ENCODE peak calls at places on chromosomes 6 and 20, in ten cellular contexts. U, R, Z, O, G, V, J, N, Q and X are unnamed samples.

GRCh38 chr6:41073968-41074691 is 1.4 kb downstream of the NFYA start:
- DNase-seq in O (peak), N (peak), R (no peak), G (no peak), Z (no peak), V (no peak), Q (peak), U (peak), J (no peak), X (no peak)

GRCh38 chr20:25213566-25214415 is 18.3 kb downstream of the ENTPD6 start:
- DNase-seq in N (no peak), Z (no peak), Q (no peak), O (no peak), G (no peak), R (no peak), J (no peak), V (no peak), U (no peak), X (no peak)

GRCh38 chr6:29872791-29873190 is 45.2 kb downstream of the HLA-G start:
- DNase-seq in O (no peak), N (no peak), V (no peak), G (no peak), R (no peak), Q (no peak), J (no peak), U (no peak), Z (no peak), X (no peak)

GRCh38 chr6:73017473-73017872 is 207.8 kb downstream of the KHDC1L start:
- DNase-seq in G (no peak), R (no peak), J (no peak), N (no peak), O (no peak), V (no peak), Q (no peak), U (no peak), Z (no peak), X (no peak)

GRCh38 chr20:24160563-24161355 is 172.2 kb upstream of the GGTLC1 start:
- DNase-seq in Z (no peak), U (peak), Q (peak), J (no peak), G (no peak), O (peak), N (peak), V (peak), R (no peak), X (peak)

GRCh38 chr6:63975685-63976084 is 340.1 kb downstream of the PHF3 start:
- DNase-seq in O (no peak), R (no peak), Z (no peak), N (no peak), J (no peak), G (no peak), Q (no peak), U (no peak), V (no peak), X (no peak)

GRCh38 chr6:154942770-154943169 is 52.3 kb upstream of the TIAM2 start:
- DNase-seq in R (no peak), G (no peak), U (no peak), Z (no peak), Q (no peak), N (no peak), O (peak), J (no peak), V (no peak), X (no peak)

GRCh38 chr6:107489636-107490567 is at the start of gene SOBP:
- DNase-seq in G (peak), Q (peak), U (peak), J (peak), Z (peak), V (peak), R (no peak), N (peak), O (peak), X (peak)

GRCh38 chr6:17630511-17631073 is 30.5 kb downstream of the FAM8A1 start:
- DNase-seq in Q (peak), N (peak), U (no peak), J (no peak), V (no peak), G (no peak), R (no peak), O (no peak), Z (peak), X (no peak)

GRCh38 chr6:10759312-10759839 is 11.8 kb downstream of the TMEM14B start:
- DNase-seq in U (peak), N (peak), V (no peak), R (peak), O (no peak), J (no peak), Z (no peak), Q (peak), G (no peak), X (no peak)

GRCh38 chr20:6122873-6123649 is at the start of gene FERMT1:
- DNase-seq in Z (peak), Q (peak), V (peak), R (peak), O (peak), N (peak), J (no peak), G (peak), U (peak), X (peak)

GRCh38 chr6:87887266-87887665 is 160.4 kb upstream of the SPACA1 start:
- DNase-seq in U (no peak), G (no peak), O (no peak), N (no peak), Z (no peak), V (no peak), R (no peak), J (no peak), Q (no peak), X (no peak)

GRCh38 chr6:95127266-95127665 is 450.1 kb upstream of the MANEA start:
- DNase-seq in Z (no peak), R (no peak), J (no peak), G (no peak), N (no peak), U (no peak), O (no peak), V (no peak), Q (no peak), X (no peak)

GRCh38 chr6:32192608-32193039 is at the start of gene GPSM3:
- DNase-seq in Z (peak), G (no peak), N (peak), V (peak), U (no peak), R (no peak), Q (peak), O (peak), J (peak), X (no peak)

GRCh38 chr6:133512410-133513016 is 271.4 kb downstream of the EYA4 start:
- DNase-seq in N (peak), R (peak), U (peak), J (no peak), O (peak), Z (no peak), G (peak), Q (peak), V (peak), X (peak)

GRCh38 chr20:23214903-23215302 is 128.8 kb upstream of the CD93 start:
- DNase-seq in N (peak), G (no peak), R (no peak), V (no peak), Z (no peak), Q (peak), O (no peak), U (no peak), J (no peak), X (no peak)

GRCh38 chr6:16205377-16206144 is 32.8 kb upstream of the GMPR start:
- DNase-seq in Z (no peak), U (no peak), G (no peak), O (peak), R (no peak), V (no peak), Q (peak), J (peak), N (peak), X (peak)

GRCh38 chr6:78502386-78502887 is 364.9 kb upstream of the IRAK1BP1 start:
- DNase-seq in U (peak), O (no peak), J (no peak), R (no peak), Z (no peak), Q (no peak), G (no peak), N (no peak), V (no peak), X (no peak)

GRCh38 chr20:31560900-31561598 is 44.0 kb upstream of the ID1 start:
- DNase-seq in N (peak), U (no peak), V (no peak), O (peak), R (peak), G (no peak), Z (no peak), Q (peak), J (no peak), X (no peak)

GRCh38 chr6:30450548-30450907 is 38.8 kb upstream of the HLA-E start:
- DNase-seq in G (no peak), R (no peak), U (no peak), N (no peak), Z (no peak), Q (no peak), J (no peak), O (no peak), V (no peak), X (no peak)

GRCh38 chr6:95959291-95959690 is 56.5 kb upstream of the FUT9 start:
- DNase-seq in U (no peak), R (no peak), J (no peak), V (no peak), Z (no peak), N (no peak), G (no peak), Q (no peak), O (no peak), X (no peak)

GRCh38 chr6:131629656-131630055 is 1.6 kb upstream of the MED23 start:
- DNase-seq in O (no peak), U (no peak), Z (no peak), J (no peak), V (no peak), R (no peak), G (no peak), N (no peak), Q (no peak), X (no peak)

GRCh38 chr6:161584051-161584450 is 310.2 kb upstream of the AGPAT4 start:
- DNase-seq in V (no peak), R (no peak), J (no peak), N (no peak), O (no peak), Z (no peak), Q (no peak), U (no peak), G (no peak), X (no peak)

GRCh38 chr6:11211235-11211634 is 21.2 kb downstream of the NEDD9 start:
- DNase-seq in Z (no peak), G (no peak), V (no peak), U (no peak), O (no peak), J (no peak), R (no peak), N (no peak), Q (peak), X (no peak)

GRCh38 chr6:149264629-149265028 is 52.9 kb upstream of the TAB2 start:
- DNase-seq in N (no peak), G (no peak), R (no peak), Z (no peak), O (no peak), U (peak), V (no peak), J (no peak), Q (no peak), X (no peak)

GRCh38 chr6:75317503-75318206 is 33.1 kb upstream of the TMEM30A start:
- DNase-seq in J (no peak), Q (peak), R (no peak), N (peak), O (no peak), G (no peak), Z (no peak), U (no peak), V (no peak), X (no peak)

GRCh38 chr6:43856005-43856765 is 86.2 kb downstream of the VEGFA start:
- DNase-seq in J (no peak), G (peak), V (peak), R (peak), Q (peak), Z (peak), O (no peak), U (peak), N (peak), X (peak)

GRCh38 chr20:31704225-31705119 is 18.2 kb downstream of the BCL2L1 start:
- DNase-seq in N (peak), R (peak), G (peak), Q (peak), U (peak), O (no peak), V (no peak), J (no peak), Z (peak), X (no peak)

GRCh38 chr20:49629606-49630005 is 61.7 kb upstream of the PTGIS start:
- DNase-seq in N (no peak), O (no peak), V (no peak), G (no peak), R (no peak), Z (no peak), Q (no peak), J (no peak), U (no peak), X (no peak)

GRCh38 chr6:133973109-133973971 is 20.3 kb downstream of the TBPL1 start:
- DNase-seq in V (no peak), G (no peak), Z (no peak), O (no peak), N (peak), Q (peak), U (peak), J (no peak), R (peak), X (no peak)

GRCh38 chr20:32972181-32973076 is 31.8 kb downstream of the SUN5 start:
- DNase-seq in N (no peak), V (no peak), R (no peak), O (no peak), J (peak), Z (peak), U (no peak), Q (peak), G (no peak), X (no peak)

GRCh38 chr6:44926556-44926955 is 401.6 kb upstream of the RUNX2 start:
- DNase-seq in J (no peak), N (peak), R (no peak), Q (peak), O (no peak), Z (no peak), G (no peak), V (no peak), U (no peak), X (no peak)

GRCh38 chr6:155787168-155787567 is 331.5 kb upstream of the NOX3 start:
- DNase-seq in U (no peak), O (no peak), V (no peak), R (no peak), N (no peak), Q (no peak), Z (no peak), J (no peak), G (no peak), X (no peak)

GRCh38 chr20:44598413-44599290 is 16.3 kb downstream of the PKIG start:
- DNase-seq in J (no peak), G (no peak), N (no peak), U (peak), V (peak), Q (peak), R (no peak), Z (no peak), O (peak), X (no peak)
- TF ChIP-seq CTCF in J (peak), G (no peak), N (no peak), U (peak), V (no peak), Q (peak), R (no peak), Z (peak), O (peak), X (no peak)

GRCh38 chr6:157239671-157240058 is 83.7 kb downstream of the TMEM242 start:
- DNase-seq in V (no peak), R (no peak), J (no peak), N (no peak), G (no peak), U (no peak), O (peak), Q (no peak), Z (no peak), X (no peak)
- TF ChIP-seq CTCF in V (no peak), R (no peak), J (no peak), N (no peak), G (no peak), U (no peak), O (no peak), Q (no peak), Z (no peak), X (no peak)

GRCh38 chr6:143543435-143543834 is 31.9 kb upstream of the FUCA2 start:
- DNase-seq in N (no peak), Z (no peak), J (no peak), R (no peak), V (no peak), G (no peak), U (no peak), O (no peak), Q (no peak), X (no peak)
- TF ChIP-seq CTCF in N (no peak), Z (no peak), J (no peak), R (no peak), V (no peak), G (no peak), U (no peak), O (no peak), Q (no peak), X (no peak)

GRCh38 chr20:38725959-38726848 is 1.9 kb downstream of the SLC32A1 start:
- DNase-seq in J (peak), Z (no peak), O (peak), V (no peak), G (peak), U (peak), Q (no peak), N (peak), R (no peak), X (peak)
- TF ChIP-seq CTCF in J (peak), Z (peak), O (peak), V (peak), G (no peak), U (peak), Q (peak), N (peak), R (no peak), X (peak)

GRCh38 chr20:10636326-10636818 is 37.4 kb downstream of the JAG1 start:
- DNase-seq in Z (no peak), U (no peak), R (no peak), G (no peak), V (no peak), O (peak), J (no peak), Q (peak), N (peak), X (no peak)
- TF ChIP-seq CTCF in Z (no peak), U (no peak), R (no peak), G (no peak), V (no peak), O (no peak), J (no peak), Q (peak), N (no peak), X (no peak)